ENCODE peak calls at places on chromosomes 3 and 15, in five cellular contexts. L is H1, A is HEK293T, Y is GM12878, S is HepG2. P is an unnamed sample.

GRCh38 chr15:78358114-78358513 is 18.0 kb downstream of the CRABP1 start:
- DNase-seq in L (no peak), S (peak; percentile 48), Y (no peak), A (no peak), P (peak; percentile 68)

GRCh38 chr3:23127196-23127595 is 75.9 kb upstream of the UBE2E2 start:
- DNase-seq in Y (no peak), A (no peak), L (no peak), S (no peak), P (no peak)

GRCh38 chr3:46208167-46208704 is at the start of gene CCR1:
- DNase-seq in S (peak; percentile 37), A (peak; percentile 38), L (peak; percentile 17), Y (peak; percentile 92), P (peak; percentile 30)

GRCh38 chr15:46815765-46816164 is 901.5 kb upstream of the SEMA6D start:
- DNase-seq in A (no peak), Y (no peak), L (no peak), S (no peak), P (no peak)

GRCh38 chr15:69979783-69980182 is 117.9 kb downstream of the TLE3 start:
- DNase-seq in A (no peak), L (no peak), S (no peak), Y (peak; percentile 79), P (no peak)

GRCh38 chr3:48414376-48415250 is 15.3 kb downstream of the PLXNB1 start:
- DNase-seq in Y (no peak), A (no peak), L (no peak), S (no peak), P (no peak)

GRCh38 chr3:149407898-149408297 is 30.4 kb upstream of the TM4SF1 start:
- DNase-seq in S (peak; percentile 39), L (no peak), A (no peak), Y (no peak), P (no peak)

GRCh38 chr3:113829576-113830354 is 8.8 kb upstream of the GRAMD1C start:
- DNase-seq in Y (peak; percentile 36), S (no peak), A (no peak), L (no peak), P (no peak)

GRCh38 chr15:65305144-65305758 is 774 bp downstream of the RNU5B-1 start:
- DNase-seq in S (no peak), L (no peak), Y (no peak), A (peak; percentile 46), P (no peak)

GRCh38 chr15:65409284-65409631 is 13.5 kb downstream of the IGDCC4 start:
- DNase-seq in A (no peak), L (no peak), S (peak; percentile 27), Y (no peak), P (no peak)

GRCh38 chr3:138113309-138113708 is 2.1 kb downstream of the DZIP1L start:
- DNase-seq in S (no peak), A (no peak), Y (no peak), L (no peak), P (no peak)

GRCh38 chr3:188092648-188093047 is 61.3 kb upstream of the LPP start:
- DNase-seq in A (no peak), L (no peak), Y (no peak), S (no peak), P (no peak)

GRCh38 chr3:190384241-190384863 is 3.6 kb upstream of the CLDN16 start:
- DNase-seq in S (peak; percentile 83), Y (peak; percentile 19), A (peak; percentile 7), L (no peak), P (no peak)

GRCh38 chr3:106829206-106829605 is 548.0 kb upstream of the CCDC54 start:
- DNase-seq in Y (no peak), L (no peak), S (no peak), A (no peak), P (no peak)

GRCh38 chr3:50584391-50584790 is 15.1 kb downstream of the HEMK1 start:
- DNase-seq in A (no peak), L (no peak), Y (no peak), S (no peak), P (no peak)

GRCh38 chr3:123028233-123028828 is 768 bp upstream of the SEMA5B start:
- DNase-seq in Y (no peak), S (peak; percentile 13), L (no peak), A (peak; percentile 81), P (peak; percentile 58)

GRCh38 chr3:124791639-124792111 is 61.4 kb downstream of the UMPS start:
- DNase-seq in L (no peak), A (no peak), Y (no peak), S (no peak), P (no peak)

GRCh38 chr15:52121896-52122295 is 9.3 kb upstream of the BCL2L10 start:
- DNase-seq in A (no peak), S (no peak), Y (no peak), L (no peak), P (no peak)

GRCh38 chr3:183073839-183074615 is 25.3 kb downstream of the MCCC1 start:
- DNase-seq in L (no peak), Y (no peak), A (no peak), S (no peak), P (no peak)

GRCh38 chr15:25170113-25170731 is 215.4 kb downstream of the SNRPN start:
- DNase-seq in A (no peak), S (no peak), Y (no peak), L (no peak), P (no peak)

GRCh38 chr3:31614162-31614921 is 81.6 kb downstream of the STT3B start:
- DNase-seq in A (no peak), Y (no peak), L (no peak), S (no peak), P (no peak)

GRCh38 chr15:35362195-35362829 is 183.7 kb downstream of the DPH6 start:
- DNase-seq in A (no peak), S (no peak), Y (no peak), L (no peak), P (no peak)

GRCh38 chr3:60765788-60766187 is 485.5 kb downstream of the FHIT start:
- DNase-seq in Y (no peak), S (no peak), L (no peak), A (no peak), P (no peak)

GRCh38 chr3:126923895-126924294 is 59.0 kb upstream of the PLXNA1 start:
- DNase-seq in L (no peak), S (no peak), Y (no peak), A (no peak), P (no peak)

GRCh38 chr15:55846108-55846707 is 103.3 kb upstream of the PRTG start:
- DNase-seq in A (peak; percentile 46), S (peak; percentile 69), L (peak; percentile 31), Y (peak; percentile 35), P (peak; percentile 66)

GRCh38 chr15:101477851-101478353 is 11.6 kb downstream of the PCSK6 start:
- DNase-seq in L (no peak), S (no peak), A (no peak), Y (no peak), P (no peak)

GRCh38 chr15:101258238-101259144 is 6.6 kb upstream of the CHSY1 start:
- DNase-seq in A (peak; percentile 62), Y (peak; percentile 51), S (peak; percentile 57), L (no peak), P (peak; percentile 64)

GRCh38 chr3:190044142-190044541 is 76.6 kb downstream of the P3H2 start:
- DNase-seq in L (no peak), Y (no peak), S (no peak), A (no peak), P (no peak)

GRCh38 chr3:9247361-9248231 is 1.9 kb downstream of the SRGAP3 start:
- DNase-seq in S (no peak), Y (no peak), A (no peak), L (no peak), P (no peak)

GRCh38 chr3:10419637-10420232 is 85.7 kb downstream of the ATP2B2 start:
- DNase-seq in L (no peak), A (no peak), S (no peak), Y (no peak), P (no peak)
- TF ChIP-seq SUZ12 in L (no peak), A (no peak), S (no peak), Y (no peak), P (no peak)

GRCh38 chr3:194880940-194881925 is 195.6 kb downstream of the FAM43A start:
- DNase-seq in S (no peak), L (no peak), A (no peak), Y (no peak), P (no peak)

GRCh38 chr3:194876403-194877165 is 190.9 kb downstream of the FAM43A start:
- DNase-seq in L (no peak), Y (no peak), A (no peak), S (no peak), P (no peak)

GRCh38 chr3:194879991-194880939 is 194.6 kb downstream of the FAM43A start:
- DNase-seq in Y (no peak), S (no peak), A (no peak), L (no peak), P (no peak)

GRCh38 chr3:194877311-194878119 is 191.8 kb downstream of the FAM43A start:
- DNase-seq in L (no peak), S (peak; percentile 47), A (no peak), Y (no peak), P (no peak)

GRCh38 chr3:194879126-194879887 is 193.6 kb downstream of the FAM43A start:
- DNase-seq in S (no peak), A (no peak), L (no peak), Y (no peak), P (no peak)
- TF ChIP-seq SUZ12 in S (no peak), A (no peak), L (no peak), Y (no peak), P (no peak)

DNA sequence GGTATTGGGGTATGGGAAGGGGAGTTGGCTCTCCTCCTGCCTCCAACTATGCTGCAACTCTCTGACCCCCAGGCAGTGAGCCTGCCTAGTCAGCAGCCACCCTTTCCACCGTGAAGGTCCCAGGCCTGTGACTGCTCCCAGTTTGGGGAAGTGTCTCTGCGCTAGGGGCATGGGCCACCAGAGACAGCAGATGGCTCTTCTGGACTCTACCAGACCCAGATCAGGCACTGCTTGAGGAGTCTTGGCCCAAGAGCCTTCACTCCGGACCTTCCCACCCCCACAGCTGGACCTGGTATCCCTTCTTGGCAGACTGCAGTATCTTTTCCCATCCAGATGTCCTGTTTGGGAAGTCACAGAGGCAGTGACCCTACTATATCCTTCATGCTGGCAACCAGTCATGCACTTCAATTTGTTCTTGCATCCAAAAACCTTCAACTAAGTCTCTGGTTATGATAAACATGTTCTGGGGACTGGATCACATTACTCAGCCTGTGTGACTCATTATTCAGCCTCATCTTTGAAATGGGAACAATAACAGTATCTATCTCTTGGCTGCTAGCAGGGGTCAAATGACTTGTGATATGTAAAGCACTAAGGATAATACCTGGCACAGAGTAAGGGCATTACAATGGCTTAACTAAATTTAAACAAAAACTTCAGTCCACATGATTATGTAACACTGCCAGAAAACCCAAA is 62.7 kb downstream of the POMGNT2 start:
- DNase-seq in S (no peak), A (no peak), Y (no peak), L (no peak), P (no peak)
- TF ChIP-seq SUZ12 in S (no peak), A (no peak), Y (no peak), L (no peak), P (no peak)

GRCh38 chr3:103127116-103127630 is 692.4 kb downstream of the ZPLD1 start:
- DNase-seq in Y (no peak), A (no peak), S (no peak), L (no peak), P (no peak)

GRCh38 chr3:103126111-103126510 is 691.3 kb downstream of the ZPLD1 start:
- DNase-seq in Y (peak; percentile 15), A (no peak), L (no peak), S (no peak), P (no peak)

DNA sequence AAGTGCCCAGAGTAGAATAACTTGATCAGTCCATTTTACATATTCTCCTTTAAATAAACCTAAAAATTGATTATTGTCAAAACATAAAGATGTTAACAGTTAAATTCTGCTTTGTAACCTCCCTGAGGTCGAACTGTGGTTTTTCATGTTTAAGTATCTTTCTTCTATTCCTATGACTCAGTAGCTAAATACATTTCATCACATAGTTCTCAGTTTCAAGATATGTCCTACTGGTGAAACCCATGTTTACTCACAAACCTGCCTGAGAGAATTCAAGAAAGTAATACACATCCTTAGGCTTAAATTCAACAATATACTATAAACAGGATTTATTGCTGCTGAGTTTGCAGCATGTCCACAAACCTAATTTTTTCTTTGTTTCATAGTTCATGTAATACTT is 692.9 kb downstream of the ZPLD1 start:
- DNase-seq in L (no peak), A (no peak), Y (peak; percentile 13), S (no peak), P (no peak)
- TF ChIP-seq SUZ12 in L (no peak), A (no peak), Y (no peak), S (no peak), P (no peak)

P was measured in NT2/D1.